ENCODE peak calls at places on chromosomes 3 and 15, in five cellular contexts. J, A, X, W and V are unnamed samples.

GRCh38 chr15:81133782-81134461 is at the start of gene CFAP161:
- DNase-seq in J (no peak), A (peak; percentile 88), X (no peak), W (peak; percentile 81), V (peak; percentile 79)

GRCh38 chr3:126107960-126108688 is 24.2 kb upstream of the SLC41A3 start:
- DNase-seq in J (peak; percentile 50), A (no peak), X (no peak), W (no peak), V (no peak)

GRCh38 chr15:50355612-50355905 is 561 bp upstream of the GABPB1 start:
- DNase-seq in J (no peak), A (no peak), X (no peak), W (no peak), V (no peak)

GRCh38 chr15:99994849-99995248 is 261.6 kb upstream of the LYSMD4 start:
- DNase-seq in J (peak; percentile 31), A (no peak), X (no peak), W (no peak), V (no peak)

GRCh38 chr3:70973558-70973957 is 610.0 kb downstream of the FOXP1 start:
- DNase-seq in J (no peak), A (no peak), X (no peak), W (no peak), V (no peak)

GRCh38 chr3:48739955-48740823 is 23.2 kb upstream of the IP6K2 start:
- DNase-seq in J (peak; percentile 94), A (peak; percentile 71), X (peak; percentile 68), W (peak; percentile 91), V (peak; percentile 84)

GRCh38 chr3:24264748-24265158 is 229.9 kb downstream of the THRB start:
- DNase-seq in J (no peak), A (no peak), X (peak; percentile 55), W (no peak), V (no peak)

GRCh38 chr15:63041982-63042878 is at the start of gene TPM1:
- DNase-seq in J (peak; percentile 97), A (peak; percentile 93), X (no peak), W (peak; percentile 94), V (peak; percentile 92)

GRCh38 chr15:42973114-42973513 is 52.5 kb upstream of the TTBK2 start:
- DNase-seq in J (no peak), A (no peak), X (no peak), W (no peak), V (no peak)

GRCh38 chr15:99981839-99982658 is 248.8 kb upstream of the LYSMD4 start:
- DNase-seq in J (no peak), A (no peak), X (no peak), W (no peak), V (no peak)

GRCh38 chr3:126081618-126082333 is 2.1 kb downstream of the SLC41A3 start:
- DNase-seq in J (no peak), A (no peak), X (peak; percentile 28), W (no peak), V (peak; percentile 25)

GRCh38 chr15:58066042-58066867 is 744 bp upstream of the ALDH1A2 start:
- DNase-seq in J (peak; percentile 69), A (peak; percentile 75), X (peak; percentile 9), W (peak; percentile 74), V (peak; percentile 84)

GRCh38 chr3:119555929-119556328 is 3.5 kb downstream of the CD80 start:
- DNase-seq in J (no peak), A (no peak), X (no peak), W (no peak), V (no peak)

GRCh38 chr3:5002174-5002870 is 23.1 kb downstream of the BHLHE40 start:
- DNase-seq in J (no peak), A (no peak), X (no peak), W (no peak), V (no peak)

GRCh38 chr15:40441012-40441735 is 421 bp downstream of the BAHD1 start:
- DNase-seq in J (no peak), A (peak; percentile 70), X (peak; percentile 43), W (no peak), V (no peak)
- TF ChIP-seq CTCF in J (no peak), A (peak; percentile 61), X (peak; percentile 3), W (no peak), V (no peak)

GRCh38 chr3:111667170-111667569 is 72.0 kb upstream of the ZBED2 start:
- DNase-seq in J (no peak), A (no peak), X (no peak), W (no peak), V (no peak)
- H3K27ac ChIP-seq in J (no peak overlapping the region), A (peak overlapping the region; percentile 84), X (no peak overlapping the region), W (no peak overlapping the region), V (no peak overlapping the region)

DNA sequence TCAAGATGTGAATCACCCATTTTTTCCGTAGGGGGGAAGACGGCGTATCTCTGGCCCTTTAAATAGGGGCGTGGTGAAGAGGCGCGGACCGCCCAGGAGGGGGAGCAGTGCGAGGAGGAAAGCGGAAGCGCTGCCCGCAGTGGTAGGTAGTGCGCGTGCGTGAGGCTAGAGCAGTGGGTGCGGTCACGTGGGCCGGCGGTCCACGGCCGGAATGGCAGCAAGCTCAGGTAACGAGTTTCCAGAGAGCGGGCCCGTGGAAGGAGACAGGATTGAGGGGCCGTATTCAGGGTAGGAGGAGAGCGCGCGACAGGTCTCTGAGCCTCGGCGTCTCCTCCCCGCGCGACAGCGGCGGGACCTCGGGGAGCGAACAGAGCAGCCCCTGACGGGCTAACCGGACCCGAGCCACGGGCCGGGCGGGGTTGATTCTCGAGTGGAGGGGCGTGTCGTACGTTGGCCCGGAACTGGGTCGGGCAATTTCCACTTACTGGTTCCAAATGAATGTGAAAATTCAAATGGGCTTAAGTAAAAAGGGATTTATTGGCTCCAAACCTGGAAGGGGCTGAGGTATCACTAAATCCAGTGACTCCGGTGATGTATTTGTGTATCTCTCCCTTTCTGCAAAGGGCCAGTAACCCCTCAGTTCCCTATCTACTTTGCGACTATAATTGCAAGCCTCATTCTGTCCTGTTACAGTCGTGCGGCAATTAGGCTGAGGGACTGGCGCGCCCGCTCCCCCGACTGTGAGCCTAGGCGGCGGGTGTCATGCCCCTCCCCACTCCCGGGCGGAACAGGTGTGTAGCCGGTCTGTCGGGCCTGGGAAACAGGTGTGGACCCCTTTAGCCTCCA is at the start of gene VPS8:
- DNase-seq in J (peak; percentile 97), A (peak; percentile 95), X (peak; percentile 97), W (peak; percentile 94), V (peak; percentile 96)
- TF ChIP-seq CTCF in J (peak; percentile 56), A (peak; percentile 29), X (peak; percentile 50), W (peak; percentile 43), V (peak; percentile 64)

DNA sequence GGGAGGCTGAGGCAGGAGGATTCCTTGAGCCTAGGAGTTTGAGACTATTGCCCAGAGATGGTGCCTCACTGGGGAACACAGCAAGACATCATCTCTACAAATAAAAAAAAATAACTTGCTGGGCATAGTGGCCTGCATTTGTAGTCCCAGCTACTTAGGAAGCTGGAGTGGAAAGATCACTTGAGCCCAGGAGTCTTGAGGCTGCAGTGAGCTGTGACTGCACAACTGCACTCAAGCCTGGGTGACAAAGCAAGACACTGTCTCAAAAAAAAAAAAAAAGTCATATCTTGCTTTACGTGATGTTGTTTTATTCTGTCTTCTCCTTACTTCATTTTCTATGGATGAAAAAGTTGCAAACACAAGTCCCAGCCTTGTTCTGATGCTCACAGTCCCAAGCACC is 14.1 kb downstream of the GATM start:
- DNase-seq in J (no peak), A (no peak), X (no peak), W (no peak), V (no peak)
- H3K27ac ChIP-seq in J (peak overlapping the region; percentile 6), A (no peak overlapping the region), X (no peak overlapping the region), W (no peak overlapping the region), V (no peak overlapping the region)

DNA sequence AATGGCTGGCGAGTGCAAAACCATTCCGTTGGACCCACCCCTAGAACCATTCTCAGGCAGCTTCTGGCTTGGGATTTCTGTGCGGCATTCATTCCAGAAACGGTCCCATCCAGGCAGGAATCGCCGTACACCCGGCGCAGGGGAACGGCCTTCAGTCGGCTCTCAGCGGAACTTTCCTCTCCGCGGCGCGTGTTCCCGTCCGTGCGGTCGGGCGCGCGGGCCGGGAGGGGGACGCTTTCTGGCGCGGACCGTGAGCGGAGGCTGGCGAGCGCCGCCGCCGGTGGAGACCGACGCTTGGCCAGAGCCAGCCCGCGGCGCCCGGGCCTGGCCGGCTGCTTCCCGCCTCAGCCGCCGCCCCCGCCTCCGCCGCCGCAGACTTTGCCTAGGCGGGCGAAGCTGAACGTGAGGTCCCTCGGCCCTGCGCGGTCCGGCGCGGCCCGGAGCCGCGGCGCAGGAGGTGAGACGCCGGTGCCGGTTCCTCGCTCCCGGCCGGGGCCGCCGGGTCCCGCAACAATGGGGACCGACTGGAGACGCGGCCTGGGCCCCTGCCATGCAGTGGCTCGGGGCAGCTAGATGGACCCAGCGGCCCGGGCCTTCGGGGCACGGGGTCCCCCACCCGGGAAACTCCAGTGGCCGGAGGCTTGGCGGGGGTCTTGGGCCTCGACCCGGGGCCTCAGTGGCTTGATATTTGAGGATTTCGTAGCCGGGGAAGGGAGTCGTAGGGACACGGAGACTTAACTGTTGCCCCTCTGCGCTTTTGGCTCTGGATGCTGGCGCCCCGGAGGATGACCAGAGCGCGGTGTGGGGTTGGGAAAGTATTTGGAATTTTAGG is at the start of gene RAD54L2:
- DNase-seq in J (peak; percentile 87), A (peak; percentile 78), X (peak; percentile 87), W (peak; percentile 66), V (peak; percentile 64)
- TF ChIP-seq CTCF in J (no peak), A (peak; percentile 41), X (peak; percentile 58), W (no peak), V (peak; percentile 56)

GRCh38 chr15:65069179-65069578 is 1.4 kb upstream of the RASL12 start:
- DNase-seq in J (no peak), A (no peak), X (no peak), W (peak; percentile 72), V (peak; percentile 83)

GRCh38 chr15:65071381-65071811 is 3.6 kb upstream of the RASL12 start:
- DNase-seq in J (peak; percentile 95), A (peak; percentile 55), X (no peak), W (peak; percentile 80), V (peak; percentile 89)

GRCh38 chr15:65069779-65070546 is 2.2 kb upstream of the RASL12 start:
- DNase-seq in J (no peak), A (no peak), X (no peak), W (no peak), V (no peak)

GRCh38 chr15:65072617-65073016 is 3.9 kb upstream of the KBTBD13 start:
- DNase-seq in J (no peak), A (no peak), X (no peak), W (no peak), V (no peak)

GRCh38 chr15:65072027-65072426 is 4.2 kb upstream of the RASL12 start:
- DNase-seq in J (no peak), A (no peak), X (no peak), W (peak; percentile 44), V (peak; percentile 56)
- H3K27ac ChIP-seq in J (peak overlapping the region; percentile 99), A (no peak overlapping the region), X (no peak overlapping the region), W (no peak overlapping the region), V (peak overlapping the region; percentile 98)

DNA sequence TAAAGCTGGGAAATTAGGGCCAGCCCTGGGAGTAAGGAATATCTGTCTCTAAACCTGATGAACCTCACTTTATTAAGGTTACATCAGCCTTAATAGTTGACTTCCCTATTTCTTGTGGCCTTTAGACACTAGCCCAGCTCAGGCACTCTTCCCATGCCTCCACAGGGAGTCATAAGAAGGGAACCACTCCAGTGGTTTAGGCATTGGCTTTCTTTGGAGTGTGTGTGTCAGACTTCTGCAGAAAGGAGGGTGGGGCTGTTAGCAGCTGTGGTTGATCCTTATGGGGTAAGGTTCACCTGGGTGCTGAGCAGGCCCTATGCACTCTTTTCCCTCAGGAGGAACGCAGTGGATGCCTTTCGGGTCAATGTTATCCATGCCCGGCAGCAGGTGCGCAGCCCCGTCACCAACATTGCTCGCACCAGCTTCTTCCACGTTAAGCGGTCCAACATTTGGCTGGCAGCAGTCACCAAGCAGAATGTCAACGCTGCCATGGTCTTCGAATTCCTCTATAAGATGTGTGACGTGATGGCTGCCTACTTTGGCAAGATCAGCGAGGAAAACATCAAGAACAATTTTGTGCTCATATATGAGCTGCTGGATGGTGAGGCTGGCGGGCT is 4.0 kb downstream of the AP2M1 start:
- DNase-seq in J (no peak), A (peak; percentile 26), X (no peak), W (no peak), V (no peak)
- TF ChIP-seq CTCF in J (no peak), A (no peak), X (no peak), W (no peak), V (no peak)